ENCODE peak calls at places on chromosomes 11 and 22, in four cellular contexts. H is stimulated activated CD8-positive, alpha-beta memory T cell treated with anti-CD3 and anti-CD28 coated beads, Interleukin-4, amount 100 ng/mL, for 24 hours; J is cardiac fibroblast; T is amygdala. B is an unnamed sample.

GRCh38 chr11:117876341-117877119 is at the start of gene FXYD6:
- DNase-seq in H (no peak), J (no peak), T (peak), B (no peak)

GRCh38 chr11:26626346-26626745 is 54.3 kb upstream of the MUC15 start:
- DNase-seq in H (no peak), J (peak), T (no peak), B (no peak)

GRCh38 chr22:20579273-20580120 is 72.1 kb downstream of the MED15 start:
- DNase-seq in H (no peak), J (no peak), T (no peak), B (no peak)

GRCh38 chr22:44929348-44930015 is 80.3 kb downstream of the PHF21B start:
- DNase-seq in H (no peak), J (no peak), T (no peak), B (no peak)

GRCh38 chr22:45317551-45318167 is 7.9 kb downstream of the FAM118A start:
- DNase-seq in H (no peak), J (peak), T (peak), B (peak)

GRCh38 chr11:76803811-76804600 is 20.9 kb downstream of the TSKU start:
- DNase-seq in H (peak), J (peak), T (no peak), B (no peak)

GRCh38 chr11:86041975-86042378 is 26.9 kb downstream of the PICALM start:
- DNase-seq in H (no peak), J (peak), T (no peak), B (peak)

GRCh38 chr11:122696662-122697061 is 41.1 kb downstream of the UBASH3B start:
- DNase-seq in H (peak), J (no peak), T (no peak), B (peak)

GRCh38 chr11:70517996-70518907 is 119.9 kb downstream of the CTTN start:
- DNase-seq in H (no peak), J (peak), T (no peak), B (no peak)

GRCh38 chr11:36153581-36153980 is 135.6 kb downstream of the COMMD9 start:
- DNase-seq in H (no peak), J (no peak), T (no peak), B (no peak)

GRCh38 chr11:47216141-47216798 is 1.5 kb downstream of the DDB2 start:
- DNase-seq in H (peak), J (peak), T (no peak), B (peak)

GRCh38 chr11:45777127-45777969 is 27.6 kb upstream of the SLC35C1 start:
- DNase-seq in H (no peak), J (peak), T (no peak), B (no peak)

GRCh38 chr11:32172771-32173170 is 81.9 kb downstream of the RCN1 start:
- DNase-seq in H (no peak), J (peak), T (peak), B (no peak)

GRCh38 chr11:103108933-103109817 is at the start of gene DYNC2H1:
- DNase-seq in H (peak), J (peak), T (peak), B (peak)

GRCh38 chr11:66419825-66420224 is 1.0 kb upstream of the NPAS4 start:
- DNase-seq in H (no peak), J (no peak), T (no peak), B (no peak)

GRCh38 chr11:14339356-14339755 is 19.6 kb downstream of the RRAS2 start:
- DNase-seq in H (no peak), J (no peak), T (no peak), B (no peak)

GRCh38 chr22:32378703-32379272 is 21.1 kb downstream of the RFPL3 start:
- DNase-seq in H (no peak), J (peak), T (peak), B (no peak)

B was measured in stimulated activated effector memory CD8-positive, alpha-beta T cell treated with anti-CD3 and anti-CD28 coated beads, Interleukin-12 subunit alpha, Interleukin-12 subunit beta, amount 100 ng/mL, for 72 hours.